ENCODE peak calls at places on chromosome 15, in five cellular contexts. One of them, this sample, is unnamed.

GRCh38 chr15:60563539-60564404 is 84.8 kb upstream of the ICE2 start:
- DNase-seq in K562: no peak
- DNase-seq in IMR-90: no peak
- DNase-seq in GM12878: no peak
- DNase-seq in HepG2: no peak
- DNase-seq in this sample: no peak

GRCh38 chr15:73679964-73680363 is 4.2 kb upstream of the CD276 start:
- DNase-seq in K562: no peak
- DNase-seq in IMR-90: no peak
- DNase-seq in GM12878: no peak
- DNase-seq in HepG2: no peak
- DNase-seq in this sample: no peak

GRCh38 chr15:81092559-81092902 is 41.5 kb upstream of the CFAP161 start:
- DNase-seq in K562: no peak
- DNase-seq in IMR-90: no peak
- DNase-seq in GM12878: no peak
- DNase-seq in HepG2: no peak
- DNase-seq in this sample: no peak

GRCh38 chr15:52800852-52801747 is 11.0 kb upstream of the ONECUT1 start:
- DNase-seq in K562: no peak
- DNase-seq in IMR-90: no peak
- DNase-seq in GM12878: no peak
- DNase-seq in HepG2: no peak
- DNase-seq in this sample: no peak

GRCh38 chr15:69298697-69299441 is at the start of gene PAQR5:
- DNase-seq in K562: peak
- DNase-seq in IMR-90: no peak
- DNase-seq in GM12878: no peak
- DNase-seq in HepG2: no peak
- DNase-seq in this sample: peak

GRCh38 chr15:69609176-69609575 is 156.6 kb downstream of the RPLP1 start:
- DNase-seq in K562: no peak
- DNase-seq in IMR-90: peak
- DNase-seq in GM12878: no peak
- DNase-seq in HepG2: no peak
- DNase-seq in this sample: no peak

GRCh38 chr15:84840741-84841429 is 23.7 kb downstream of the ALPK3 start:
- DNase-seq in K562: no peak
- DNase-seq in IMR-90: peak
- DNase-seq in GM12878: no peak
- DNase-seq in HepG2: peak
- DNase-seq in this sample: peak

GRCh38 chr15:98801234-98801561 is 152.9 kb downstream of the IGF1R start:
- DNase-seq in K562: no peak
- DNase-seq in IMR-90: no peak
- DNase-seq in GM12878: no peak
- DNase-seq in HepG2: no peak
- DNase-seq in this sample: no peak

GRCh38 chr15:84572231-84572630 is 28.6 kb upstream of the ZSCAN2 start:
- DNase-seq in K562: no peak
- DNase-seq in IMR-90: no peak
- DNase-seq in GM12878: no peak
- DNase-seq in HepG2: no peak
- DNase-seq in this sample: no peak

DNA sequence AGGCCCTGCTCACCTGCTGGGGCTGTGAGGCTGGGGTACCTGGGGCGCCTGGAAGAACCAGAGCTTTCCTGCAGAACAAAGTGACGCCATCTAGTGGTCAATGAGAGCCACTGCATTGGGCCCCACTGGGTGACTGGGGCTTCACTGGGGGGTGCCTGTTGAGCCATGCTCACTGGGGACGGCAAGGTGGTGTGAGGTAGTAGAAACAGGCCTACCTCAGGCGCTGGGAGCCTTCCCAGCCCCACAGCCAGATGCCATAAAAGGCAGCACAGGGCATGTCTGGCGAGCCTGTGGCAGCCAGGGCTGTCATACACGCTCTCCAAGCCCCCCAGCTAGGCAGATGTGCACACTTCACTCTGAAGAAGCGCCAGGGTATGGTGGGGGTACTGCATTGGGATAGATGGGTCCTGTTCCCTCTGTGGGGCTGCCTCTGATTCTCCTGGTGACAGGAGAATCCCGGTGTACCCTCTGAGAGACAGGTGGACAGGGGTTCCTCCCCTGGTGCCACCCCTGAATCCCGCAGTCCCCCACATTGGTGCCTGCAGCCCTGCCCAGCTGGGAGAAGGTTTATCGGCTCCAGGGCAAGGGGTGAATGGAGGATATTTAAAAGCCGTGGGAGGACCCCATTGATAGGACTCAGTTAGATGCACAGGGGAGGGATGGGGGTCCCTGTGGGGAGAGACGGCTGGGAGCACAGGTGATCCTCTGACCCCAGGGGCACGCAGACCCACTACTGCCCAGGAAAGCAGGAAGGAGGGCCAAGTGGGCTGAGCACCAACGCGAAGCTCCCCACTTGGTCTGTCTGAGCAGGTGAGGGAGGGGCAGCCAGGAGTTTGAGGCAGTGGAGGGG is 178.8 kb downstream of the NSMCE3 start:
- DNase-seq in K562: peak
- DNase-seq in IMR-90: peak
- DNase-seq in GM12878: no peak
- DNase-seq in HepG2: peak
- DNase-seq in this sample: peak
- TF ChIP-seq MXI1 in K562: no peak
- TF ChIP-seq MXI1 in IMR-90: no peak
- TF ChIP-seq MXI1 in GM12878: no peak
- TF ChIP-seq MXI1 in HepG2: no peak
- TF ChIP-seq MXI1 in this sample: no peak

GRCh38 chr15:47439146-47439869 is 278.0 kb upstream of the SEMA6D start:
- DNase-seq in K562: no peak
- DNase-seq in IMR-90: peak
- DNase-seq in GM12878: no peak
- DNase-seq in HepG2: no peak
- DNase-seq in this sample: peak

GRCh38 chr15:47442366-47442765 is 274.9 kb upstream of the SEMA6D start:
- DNase-seq in K562: no peak
- DNase-seq in IMR-90: peak
- DNase-seq in GM12878: no peak
- DNase-seq in HepG2: no peak
- DNase-seq in this sample: no peak

GRCh38 chr15:47439870-47440155 is 277.5 kb upstream of the SEMA6D start:
- DNase-seq in K562: no peak
- DNase-seq in IMR-90: no peak
- DNase-seq in GM12878: no peak
- DNase-seq in HepG2: no peak
- DNase-seq in this sample: no peak

DNA sequence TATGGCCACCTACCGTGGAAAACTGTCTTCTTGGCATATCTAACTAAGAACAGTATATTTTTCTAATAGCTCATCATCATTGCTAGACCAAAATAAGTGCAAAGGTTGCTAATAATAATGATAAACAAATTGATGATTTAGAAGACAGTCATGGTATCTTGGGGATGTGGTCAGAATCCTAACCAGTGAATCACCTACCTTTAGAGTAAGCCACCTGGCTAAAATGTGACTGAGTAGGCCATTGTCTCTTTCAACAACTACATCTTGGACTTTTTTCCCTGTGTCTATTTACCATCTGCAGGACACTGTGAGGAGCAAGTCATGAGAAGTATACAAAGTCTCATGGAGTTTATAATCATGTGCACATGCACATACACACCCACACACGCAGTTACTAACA is 273.5 kb upstream of the SEMA6D start:
- DNase-seq in K562: no peak
- DNase-seq in IMR-90: peak
- DNase-seq in GM12878: no peak
- DNase-seq in HepG2: no peak
- DNase-seq in this sample: no peak
- TF ChIP-seq MXI1 in K562: no peak
- TF ChIP-seq MXI1 in IMR-90: no peak
- TF ChIP-seq MXI1 in GM12878: no peak
- TF ChIP-seq MXI1 in HepG2: no peak
- TF ChIP-seq MXI1 in this sample: no peak

GRCh38 chr15:40361640-40362039 is 3.6 kb downstream of the DISP2 start:
- DNase-seq in K562: no peak
- DNase-seq in IMR-90: no peak
- DNase-seq in GM12878: no peak
- DNase-seq in HepG2: no peak
- DNase-seq in this sample: no peak

GRCh38 chr15:40365016-40365415 is 7.0 kb downstream of the DISP2 start:
- DNase-seq in K562: no peak
- DNase-seq in IMR-90: no peak
- DNase-seq in GM12878: no peak
- DNase-seq in HepG2: no peak
- DNase-seq in this sample: no peak

GRCh38 chr15:40365624-40366023 is 7.6 kb downstream of the DISP2 start:
- DNase-seq in K562: no peak
- DNase-seq in IMR-90: no peak
- DNase-seq in GM12878: no peak
- DNase-seq in HepG2: no peak
- DNase-seq in this sample: no peak

GRCh38 chr15:40364259-40364658 is 6.2 kb downstream of the DISP2 start:
- DNase-seq in K562: peak
- DNase-seq in IMR-90: no peak
- DNase-seq in GM12878: no peak
- DNase-seq in HepG2: no peak
- DNase-seq in this sample: no peak

DNA sequence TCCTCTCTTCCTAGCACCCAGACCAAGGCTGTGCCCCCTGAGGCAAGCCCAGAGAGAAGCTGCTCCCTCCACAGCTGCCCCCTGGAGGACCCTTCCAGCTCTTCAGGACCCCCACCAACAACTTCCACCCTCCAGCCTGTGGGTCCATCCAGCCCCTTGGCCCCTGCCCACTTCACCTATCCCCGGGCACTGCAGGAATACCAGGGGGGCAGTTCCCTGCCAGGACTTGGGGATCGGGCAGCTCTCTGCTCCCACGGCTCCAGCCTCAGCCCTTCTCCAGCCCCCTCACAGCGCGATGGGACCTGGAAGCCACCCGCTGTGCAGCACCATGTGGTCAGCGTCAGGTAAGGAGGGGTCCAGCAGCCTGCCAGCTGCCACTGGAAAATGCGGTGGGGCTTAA is 5.6 kb downstream of the DISP2 start:
- DNase-seq in K562: no peak
- DNase-seq in IMR-90: no peak
- DNase-seq in GM12878: no peak
- DNase-seq in HepG2: no peak
- DNase-seq in this sample: no peak
- TF ChIP-seq MXI1 in K562: no peak
- TF ChIP-seq MXI1 in IMR-90: no peak
- TF ChIP-seq MXI1 in GM12878: no peak
- TF ChIP-seq MXI1 in HepG2: no peak
- TF ChIP-seq MXI1 in this sample: no peak

DNA sequence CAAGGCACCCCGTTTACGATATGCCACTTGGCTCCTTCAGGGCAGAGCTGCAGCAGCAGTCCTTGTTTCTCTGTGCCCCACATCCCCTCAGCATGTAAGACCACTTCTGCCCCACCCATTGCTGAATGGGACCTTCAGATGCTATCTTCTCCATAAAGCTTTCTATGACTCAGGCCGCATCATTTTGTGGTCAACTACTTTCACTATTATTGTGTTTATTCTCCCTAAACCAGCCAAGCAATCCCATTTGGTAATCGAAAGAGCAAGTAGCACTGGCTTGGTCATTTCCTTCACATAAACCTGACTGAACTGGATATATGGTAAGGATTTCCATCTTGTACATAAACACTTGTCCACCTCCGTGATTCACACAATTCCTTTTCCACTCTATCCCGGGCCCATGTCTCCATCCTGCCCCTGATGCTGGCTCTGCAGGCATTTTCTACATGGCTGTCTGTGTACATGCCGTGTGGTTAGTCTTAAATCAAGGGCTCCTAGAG is 25.7 kb downstream of the LIPC start:
- DNase-seq in K562: peak
- DNase-seq in IMR-90: peak
- DNase-seq in GM12878: peak
- DNase-seq in HepG2: no peak
- DNase-seq in this sample: no peak
- TF ChIP-seq MXI1 in K562: no peak
- TF ChIP-seq MXI1 in IMR-90: no peak
- TF ChIP-seq MXI1 in GM12878: no peak
- TF ChIP-seq MXI1 in HepG2: no peak
- TF ChIP-seq MXI1 in this sample: no peak

GRCh38 chr15:56428821-56429458 is 36.0 kb downstream of the MNS1 start:
- DNase-seq in K562: peak
- DNase-seq in IMR-90: peak
- DNase-seq in GM12878: peak
- DNase-seq in HepG2: peak
- DNase-seq in this sample: peak
- TF ChIP-seq MXI1 in K562: no peak
- TF ChIP-seq MXI1 in IMR-90: no peak
- TF ChIP-seq MXI1 in GM12878: no peak
- TF ChIP-seq MXI1 in HepG2: no peak
- TF ChIP-seq MXI1 in this sample: no peak

GRCh38 chr15:37133619-37134018 is 33.3 kb upstream of the MEIS2 start:
- DNase-seq in K562: no peak
- DNase-seq in IMR-90: peak
- DNase-seq in GM12878: no peak
- DNase-seq in HepG2: no peak
- DNase-seq in this sample: no peak
- TF ChIP-seq MXI1 in K562: no peak
- TF ChIP-seq MXI1 in IMR-90: no peak
- TF ChIP-seq MXI1 in GM12878: no peak
- TF ChIP-seq MXI1 in HepG2: no peak
- TF ChIP-seq MXI1 in this sample: no peak

DNA sequence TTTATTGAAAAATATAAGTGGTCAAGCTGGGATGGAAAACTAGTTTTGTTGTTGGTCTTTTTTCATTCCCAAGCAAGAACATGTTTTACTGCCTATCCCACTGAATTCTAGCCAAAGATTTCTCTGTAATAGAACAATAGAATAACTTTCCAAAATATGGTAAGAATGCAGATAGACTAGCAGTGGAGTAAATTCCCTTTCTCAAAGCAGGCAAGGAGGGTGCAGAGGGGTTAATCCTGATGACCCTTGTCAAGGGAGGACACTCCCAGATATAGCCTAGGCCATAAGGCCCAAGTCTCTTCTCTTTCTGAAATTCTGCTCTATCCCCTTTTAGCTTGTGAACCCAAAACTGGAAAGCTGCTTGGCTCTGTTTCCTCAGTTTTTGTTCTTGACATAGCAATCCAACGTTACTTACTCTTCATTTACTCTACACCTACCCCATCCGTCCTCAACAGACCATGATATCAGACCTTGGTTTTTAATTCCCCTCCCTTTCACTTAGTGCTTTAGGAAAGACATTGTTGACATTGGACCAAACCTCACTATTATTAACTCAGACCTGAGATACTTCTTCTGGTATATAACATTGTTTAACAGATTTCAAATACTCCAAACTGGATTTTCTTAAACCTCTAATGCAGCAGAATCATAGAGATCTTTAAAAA is 453.6 kb upstream of the THBS1 start:
- DNase-seq in K562: no peak
- DNase-seq in IMR-90: no peak
- DNase-seq in GM12878: no peak
- DNase-seq in HepG2: no peak
- DNase-seq in this sample: no peak
- TF ChIP-seq MXI1 in K562: no peak
- TF ChIP-seq MXI1 in IMR-90: no peak
- TF ChIP-seq MXI1 in GM12878: no peak
- TF ChIP-seq MXI1 in HepG2: no peak
- TF ChIP-seq MXI1 in this sample: no peak

GRCh38 chr15:43517354-43518072 is at the start of gene MAP1A:
- DNase-seq in K562: peak
- DNase-seq in IMR-90: peak
- DNase-seq in GM12878: no peak
- DNase-seq in HepG2: no peak
- DNase-seq in this sample: peak
- TF ChIP-seq MXI1 in K562: no peak
- TF ChIP-seq MXI1 in IMR-90: peak
- TF ChIP-seq MXI1 in GM12878: no peak
- TF ChIP-seq MXI1 in HepG2: no peak
- TF ChIP-seq MXI1 in this sample: peak

This sample was measured in SK-N-SH.